ENCODE peak calls at places on chromosomes 6 and 20, in six cellular contexts. G is CD8-positive, alpha-beta T cell; A is mucosa of descending colon; S is prostate gland; J is right atrium auricular region; N is neural progenitor cell. E is an unnamed sample. For H3K4me1, the result is how much of the 10 kb centered on the place peaks cover.

GRCh38 chr20:61940491-61940890 is 125.2 kb downstream of the TAF4 start:
- DNase-seq in S (no peak), J (no peak), A (no peak), N (no peak), G (no peak), E (no peak)

GRCh38 chr20:62740286-62741141 is 31.9 kb downstream of the NTSR1 start:
- DNase-seq in J (peak), N (no peak), A (peak), G (peak), S (no peak), E (no peak)

GRCh38 chr20:53827996-53828672 is 234.5 kb upstream of the ZNF217 start:
- DNase-seq in J (no peak), G (no peak), S (peak), A (no peak), N (no peak), E (no peak)

GRCh38 chr6:106731144-106731842 is 101.9 kb downstream of the QRSL1 start:
- DNase-seq in N (no peak), A (peak), S (no peak), G (no peak), J (no peak), E (peak)

GRCh38 chr20:1415667-1416468 is 23.0 kb upstream of the FKBP1A start:
- DNase-seq in N (no peak), J (no peak), A (no peak), S (no peak), G (no peak), E (no peak)

GRCh38 chr6:13581700-13582229 is 7.4 kb downstream of the SIRT5 start:
- DNase-seq in S (no peak), A (no peak), J (no peak), G (no peak), N (no peak), E (no peak)

GRCh38 chr6:110755411-110755834 is 59.8 kb downstream of the CDK19 start:
- DNase-seq in S (no peak), J (no peak), G (no peak), N (no peak), A (no peak), E (no peak)

GRCh38 chr6:120608826-120609225 is 725.5 kb downstream of the TBC1D32 start:
- DNase-seq in N (no peak), G (no peak), A (no peak), J (no peak), S (no peak), E (no peak)

GRCh38 chr6:19759117-19759880 is 77.9 kb upstream of the ID4 start:
- DNase-seq in J (no peak), N (no peak), G (no peak), S (no peak), A (no peak), E (no peak)

GRCh38 chr6:153564803-153565202 is 433.7 kb upstream of the RGS17 start:
- DNase-seq in J (no peak), G (no peak), A (no peak), N (no peak), S (no peak), E (no peak)

GRCh38 chr20:1934578-1935573 is 39.7 kb downstream of the SIRPA start:
- DNase-seq in J (peak), G (no peak), S (no peak), A (no peak), N (no peak), E (no peak)

GRCh38 chr20:53735536-53736050 is 142.0 kb upstream of the ZNF217 start:
- DNase-seq in N (no peak), G (no peak), S (no peak), J (no peak), A (no peak), E (no peak)

GRCh38 chr6:132820629-132821381 is 6.4 kb downstream of the RPS12 start:
- DNase-seq in G (no peak), A (no peak), S (no peak), J (no peak), N (no peak), E (no peak)

GRCh38 chr6:43636312-43636667 is 650 bp downstream of the MAD2L1BP start:
- DNase-seq in N (no peak), S (no peak), G (peak), A (no peak), J (no peak), E (no peak)

GRCh38 chr6:127090051-127090450 is 28.4 kb upstream of the RSPO3 start:
- DNase-seq in S (no peak), N (peak), A (no peak), G (no peak), J (no peak), E (no peak)

GRCh38 chr6:122389704-122390103 is 9.7 kb upstream of the HSF2 start:
- DNase-seq in S (no peak), G (no peak), J (no peak), A (no peak), N (no peak), E (no peak)

GRCh38 chr6:169959129-169960002 is 207.9 kb downstream of the ERMARD start:
- DNase-seq in G (peak), S (peak), A (peak), N (no peak), J (peak), E (no peak)

GRCh38 chr6:131009790-131010189 is 53.3 kb downstream of the EPB41L2 start:
- DNase-seq in J (no peak), N (no peak), G (no peak), A (no peak), S (no peak), E (no peak)

GRCh38 chr6:18019539-18020534 is 32.4 kb upstream of the KIF13A start:
- DNase-seq in J (no peak), N (no peak), G (no peak), A (no peak), S (no peak), E (no peak)

GRCh38 chr20:46903937-46904336 is 9.3 kb downstream of the EYA2 start:
- DNase-seq in G (no peak), A (no peak), S (no peak), J (no peak), N (no peak), E (no peak)

GRCh38 chr6:10355115-10355702 is 59.7 kb downstream of the TFAP2A start:
- DNase-seq in S (no peak), N (no peak), A (no peak), J (no peak), G (no peak), E (no peak)

GRCh38 chr6:31473780-31474725 is 23.9 kb upstream of the MICB start:
- DNase-seq in G (no peak), A (no peak), N (no peak), J (no peak), S (no peak), E (no peak)

GRCh38 chr6:62775427-62776022 is 435.7 kb upstream of the FKBP1C start:
- DNase-seq in G (no peak), A (no peak), N (peak), J (no peak), S (no peak), E (no peak)

GRCh38 chr6:69866351-69867074 is at the start of gene COL19A1:
- DNase-seq in G (peak), A (peak), S (no peak), N (peak), J (no peak), E (peak)

DNA sequence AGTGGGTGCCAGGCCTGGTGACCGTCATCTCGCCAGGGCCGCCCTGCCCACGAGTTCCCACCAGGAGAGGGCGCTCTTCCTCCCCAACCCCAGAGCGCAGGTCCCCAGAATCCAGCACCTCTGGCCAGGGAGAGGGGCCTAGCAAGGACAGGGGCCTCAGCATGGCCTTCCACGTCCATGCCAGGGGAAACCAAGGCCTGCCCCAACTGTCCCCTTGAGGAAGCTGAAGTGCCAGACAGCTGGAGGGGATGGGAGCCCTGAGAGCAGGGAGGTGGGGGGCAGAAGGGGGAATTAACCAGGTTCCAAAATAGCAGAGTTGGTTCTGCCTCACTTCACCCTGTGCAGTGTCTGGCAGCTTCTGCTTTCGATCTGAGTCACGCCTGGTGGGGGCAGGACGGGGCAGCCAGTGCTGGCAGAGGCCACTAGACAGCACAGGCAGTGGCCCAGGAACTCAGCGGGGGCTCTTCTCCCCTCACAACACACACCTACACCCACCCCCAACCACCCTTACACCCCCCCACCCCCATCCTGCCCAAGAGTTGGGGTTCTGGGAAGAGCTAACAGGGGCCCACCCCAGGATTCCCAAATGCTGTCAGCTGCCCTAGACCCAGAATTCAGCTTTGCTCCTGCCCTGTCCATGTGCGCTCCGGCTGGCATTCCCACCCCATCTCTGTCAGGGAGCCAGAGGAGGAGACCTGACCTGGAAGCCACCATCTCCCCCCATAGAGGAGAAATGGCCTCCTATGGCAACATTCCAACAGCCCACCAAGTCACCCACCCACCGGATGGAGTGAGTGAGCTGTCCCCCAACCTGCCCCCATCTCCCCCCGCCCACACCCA is 29.2 kb downstream of the TFEB start:
- DNase-seq in N (peak), A (peak), J (peak), G (peak), S (peak), E (no peak)
- H3K4me1 ChIP-seq in N (under half), A (under half), J (half or more), G (under half), S (under half), E (under half)

GRCh38 chr20:40945754-40946451 is 82.7 kb upstream of the TOP1 start:
- DNase-seq in G (no peak), N (peak), J (no peak), S (peak), A (peak), E (peak)
- H3K4me1 ChIP-seq in G (under half), N (under half), J (under half), S (under half), A (under half), E (under half)

DNA sequence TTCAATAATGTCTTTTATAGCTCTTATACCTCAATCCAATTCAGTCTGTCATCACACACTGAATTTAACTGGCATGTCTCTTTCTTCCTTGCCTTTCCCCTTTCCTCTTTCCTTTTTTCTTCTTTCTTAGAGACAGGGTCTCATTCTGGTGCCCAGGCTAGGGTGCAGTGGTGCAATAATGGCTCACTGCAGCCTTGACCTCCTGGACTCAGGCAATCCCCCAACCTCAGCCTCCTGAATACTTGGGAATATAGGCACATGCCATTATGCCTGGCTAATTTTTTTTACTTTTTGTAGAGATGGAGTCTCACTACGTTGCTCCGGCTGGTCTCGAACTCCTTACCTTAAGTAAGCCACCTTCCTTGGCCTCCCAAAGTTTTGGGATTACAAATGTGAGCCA is 65.9 kb downstream of the CBFA2T2 start:
- DNase-seq in S (no peak), J (no peak), G (no peak), A (no peak), N (no peak), E (no peak)
- H3K4me1 ChIP-seq in S (under half), J (under half), G (under half), A (under half), N (under half), E (under half)

GRCh38 chr6:24148154-24148570 is 22.1 kb downstream of the NRSN1 start:
- DNase-seq in J (no peak), S (no peak), N (no peak), G (no peak), A (no peak), E (no peak)
- H3K4me1 ChIP-seq in J (under half), S (under half), N (under half), G (under half), A (under half), E (under half)